ENCODE peak calls at places on chromosomes 5 and 9, in seven cellular contexts. One of them, this sample, is unnamed. For H3K4me1, the result is how much of the 10 kb centered on the place peaks cover.

GRCh38 chr9:81980568-81980967 is 8.0 kb upstream of the SPATA31D1 start:
- DNase-seq in psoas muscle: no peak
- DNase-seq in stomach: no peak
- DNase-seq in transverse colon: no peak
- DNase-seq in left lung: no peak
- DNase-seq in A549: no peak
- DNase-seq in adipocyte: peak
- DNase-seq in this sample: no peak

GRCh38 chr5:14453486-14453885 is 128.1 kb upstream of the OTULINL start:
- DNase-seq in psoas muscle: no peak
- DNase-seq in stomach: no peak
- DNase-seq in transverse colon: no peak
- DNase-seq in left lung: no peak
- DNase-seq in A549: no peak
- DNase-seq in adipocyte: peak
- DNase-seq in this sample: no peak

GRCh38 chr9:116812231-116813028 is 125.3 kb downstream of the TRIM32 start:
- DNase-seq in psoas muscle: no peak
- DNase-seq in stomach: no peak
- DNase-seq in transverse colon: no peak
- DNase-seq in left lung: no peak
- DNase-seq in A549: no peak
- DNase-seq in adipocyte: no peak
- DNase-seq in this sample: no peak

GRCh38 chr5:123875444-123876264 is 363.7 kb downstream of the CSNK1G3 start:
- DNase-seq in psoas muscle: no peak
- DNase-seq in stomach: no peak
- DNase-seq in transverse colon: peak
- DNase-seq in left lung: no peak
- DNase-seq in A549: no peak
- DNase-seq in adipocyte: no peak
- DNase-seq in this sample: no peak

GRCh38 chr9:33988219-33988890 is 60.3 kb downstream of the UBAP2 start:
- DNase-seq in psoas muscle: no peak
- DNase-seq in stomach: no peak
- DNase-seq in transverse colon: no peak
- DNase-seq in left lung: no peak
- DNase-seq in A549: no peak
- DNase-seq in adipocyte: no peak
- DNase-seq in this sample: no peak

GRCh38 chr5:83740741-83741140 is 20.1 kb upstream of the HAPLN1 start:
- DNase-seq in psoas muscle: no peak
- DNase-seq in stomach: no peak
- DNase-seq in transverse colon: no peak
- DNase-seq in left lung: no peak
- DNase-seq in A549: no peak
- DNase-seq in adipocyte: no peak
- DNase-seq in this sample: no peak

GRCh38 chr9:133707065-133707760 is 30.9 kb downstream of the SARDH start:
- DNase-seq in psoas muscle: peak
- DNase-seq in stomach: no peak
- DNase-seq in transverse colon: no peak
- DNase-seq in left lung: peak
- DNase-seq in A549: no peak
- DNase-seq in adipocyte: peak
- DNase-seq in this sample: no peak

GRCh38 chr5:65961644-65962043 is 35.3 kb downstream of the ERBIN start:
- DNase-seq in psoas muscle: no peak
- DNase-seq in stomach: no peak
- DNase-seq in transverse colon: no peak
- DNase-seq in left lung: no peak
- DNase-seq in A549: no peak
- DNase-seq in adipocyte: peak
- DNase-seq in this sample: no peak

GRCh38 chr5:177477701-177478477 is 4.5 kb upstream of the DBN1 start:
- DNase-seq in psoas muscle: no peak
- DNase-seq in stomach: no peak
- DNase-seq in transverse colon: no peak
- DNase-seq in left lung: no peak
- DNase-seq in A549: no peak
- DNase-seq in adipocyte: no peak
- DNase-seq in this sample: no peak

GRCh38 chr9:34659592-34660253 is 2.7 kb downstream of the CCL27 start:
- DNase-seq in psoas muscle: no peak
- DNase-seq in stomach: no peak
- DNase-seq in transverse colon: peak
- DNase-seq in left lung: no peak
- DNase-seq in A549: no peak
- DNase-seq in adipocyte: no peak
- DNase-seq in this sample: no peak

GRCh38 chr9:10396641-10397040 is 216.2 kb downstream of the PTPRD start:
- DNase-seq in psoas muscle: no peak
- DNase-seq in stomach: no peak
- DNase-seq in transverse colon: no peak
- DNase-seq in left lung: no peak
- DNase-seq in A549: no peak
- DNase-seq in adipocyte: no peak
- DNase-seq in this sample: no peak

GRCh38 chr9:136255166-136255538 is 9.5 kb upstream of the QSOX2 start:
- DNase-seq in psoas muscle: peak
- DNase-seq in stomach: no peak
- DNase-seq in transverse colon: no peak
- DNase-seq in left lung: no peak
- DNase-seq in A549: no peak
- DNase-seq in adipocyte: peak
- DNase-seq in this sample: no peak

GRCh38 chr9:72858089-72858912 is 94.6 kb downstream of the ALDH1A1 start:
- DNase-seq in psoas muscle: peak
- DNase-seq in stomach: peak
- DNase-seq in transverse colon: peak
- DNase-seq in left lung: no peak
- DNase-seq in A549: peak
- DNase-seq in adipocyte: peak
- DNase-seq in this sample: no peak

GRCh38 chr5:1498623-1499416 is 24.9 kb downstream of the LPCAT1 start:
- DNase-seq in psoas muscle: no peak
- DNase-seq in stomach: no peak
- DNase-seq in transverse colon: no peak
- DNase-seq in left lung: no peak
- DNase-seq in A549: no peak
- DNase-seq in adipocyte: no peak
- DNase-seq in this sample: no peak

GRCh38 chr9:133396952-133397351 is 20.8 kb downstream of the STKLD1 start:
- DNase-seq in psoas muscle: no peak
- DNase-seq in stomach: no peak
- DNase-seq in transverse colon: no peak
- DNase-seq in left lung: no peak
- DNase-seq in A549: peak
- DNase-seq in adipocyte: no peak
- DNase-seq in this sample: no peak

GRCh38 chr5:37696190-37697021 is 143.4 kb downstream of the GDNF start:
- DNase-seq in psoas muscle: no peak
- DNase-seq in stomach: no peak
- DNase-seq in transverse colon: no peak
- DNase-seq in left lung: no peak
- DNase-seq in A549: no peak
- DNase-seq in adipocyte: peak
- DNase-seq in this sample: no peak

GRCh38 chr5:143456952-143457547 is 53.6 kb upstream of the NR3C1 start:
- DNase-seq in psoas muscle: no peak
- DNase-seq in stomach: no peak
- DNase-seq in transverse colon: no peak
- DNase-seq in left lung: no peak
- DNase-seq in A549: peak
- DNase-seq in adipocyte: peak
- DNase-seq in this sample: no peak

GRCh38 chr5:106843812-106844416 is 826.8 kb downstream of the EFNA5 start:
- DNase-seq in psoas muscle: no peak
- DNase-seq in stomach: no peak
- DNase-seq in transverse colon: no peak
- DNase-seq in left lung: no peak
- DNase-seq in A549: peak
- DNase-seq in adipocyte: no peak
- DNase-seq in this sample: no peak

GRCh38 chr9:95409650-95410426 is 92.3 kb upstream of the FANCC start:
- DNase-seq in psoas muscle: no peak
- DNase-seq in stomach: no peak
- DNase-seq in transverse colon: no peak
- DNase-seq in left lung: no peak
- DNase-seq in A549: no peak
- DNase-seq in adipocyte: peak
- DNase-seq in this sample: no peak

GRCh38 chr9:76365028-76365427 is 29.2 kb downstream of the RFK start:
- DNase-seq in psoas muscle: no peak
- DNase-seq in stomach: no peak
- DNase-seq in transverse colon: no peak
- DNase-seq in left lung: no peak
- DNase-seq in A549: no peak
- DNase-seq in adipocyte: peak
- DNase-seq in this sample: no peak

GRCh38 chr9:81416476-81417298 is 272.7 kb downstream of the TLE1 start:
- DNase-seq in psoas muscle: no peak
- DNase-seq in stomach: no peak
- DNase-seq in transverse colon: no peak
- DNase-seq in left lung: no peak
- DNase-seq in A549: no peak
- DNase-seq in adipocyte: peak
- DNase-seq in this sample: no peak

GRCh38 chr5:59367791-59368394 is 525.6 kb downstream of the PDE4D start:
- DNase-seq in psoas muscle: peak
- DNase-seq in stomach: peak
- DNase-seq in transverse colon: peak
- DNase-seq in left lung: peak
- DNase-seq in A549: no peak
- DNase-seq in adipocyte: peak
- DNase-seq in this sample: peak

GRCh38 chr9:18905883-18906649 is 126.9 kb downstream of the SAXO1 start:
- DNase-seq in psoas muscle: no peak
- DNase-seq in stomach: no peak
- DNase-seq in transverse colon: no peak
- DNase-seq in left lung: no peak
- DNase-seq in A549: no peak
- DNase-seq in adipocyte: no peak
- DNase-seq in this sample: no peak

GRCh38 chr5:164207646-164208045 is 702.2 kb downstream of the MAT2B start:
- DNase-seq in psoas muscle: no peak
- DNase-seq in stomach: no peak
- DNase-seq in transverse colon: no peak
- DNase-seq in left lung: no peak
- DNase-seq in A549: no peak
- DNase-seq in adipocyte: no peak
- DNase-seq in this sample: no peak

GRCh38 chr5:29758986-29759421 is 1434.5 kb upstream of the CDH6 start:
- DNase-seq in psoas muscle: no peak
- DNase-seq in stomach: no peak
- DNase-seq in transverse colon: no peak
- DNase-seq in left lung: no peak
- DNase-seq in A549: no peak
- DNase-seq in adipocyte: no peak
- DNase-seq in this sample: no peak

GRCh38 chr9:93897075-93897970 is 57.8 kb downstream of the BARX1 start:
- DNase-seq in psoas muscle: no peak
- DNase-seq in stomach: peak
- DNase-seq in transverse colon: peak
- DNase-seq in left lung: no peak
- DNase-seq in A549: no peak
- DNase-seq in adipocyte: no peak
- DNase-seq in this sample: no peak

GRCh38 chr5:138503487-138504270 is 38.4 kb downstream of the EGR1 start:
- DNase-seq in psoas muscle: no peak
- DNase-seq in stomach: peak
- DNase-seq in transverse colon: peak
- DNase-seq in left lung: no peak
- DNase-seq in A549: peak
- DNase-seq in adipocyte: peak
- DNase-seq in this sample: no peak

GRCh38 chr5:54526604-54527359 is 9.2 kb downstream of the SNX18 start:
- DNase-seq in psoas muscle: no peak
- DNase-seq in stomach: no peak
- DNase-seq in transverse colon: no peak
- DNase-seq in left lung: peak
- DNase-seq in A549: no peak
- DNase-seq in adipocyte: no peak
- DNase-seq in this sample: no peak
- H3K4me1 ChIP-seq in psoas muscle: half or more
- H3K4me1 ChIP-seq in stomach: half or more
- H3K4me1 ChIP-seq in transverse colon: half or more
- H3K4me1 ChIP-seq in left lung: half or more
- H3K4me1 ChIP-seq in A549: under half
- H3K4me1 ChIP-seq in adipocyte: half or more
- H3K4me1 ChIP-seq in this sample: half or more

GRCh38 chr5:121009058-121009457 is 545.0 kb downstream of the PRR16 start:
- DNase-seq in psoas muscle: no peak
- DNase-seq in stomach: no peak
- DNase-seq in transverse colon: no peak
- DNase-seq in left lung: no peak
- DNase-seq in A549: no peak
- DNase-seq in adipocyte: no peak
- DNase-seq in this sample: no peak

GRCh38 chr5:121008041-121008440 is 543.9 kb downstream of the PRR16 start:
- DNase-seq in psoas muscle: no peak
- DNase-seq in stomach: no peak
- DNase-seq in transverse colon: no peak
- DNase-seq in left lung: no peak
- DNase-seq in A549: no peak
- DNase-seq in adipocyte: no peak
- DNase-seq in this sample: no peak

GRCh38 chr5:121006206-121006605 is 542.1 kb downstream of the PRR16 start:
- DNase-seq in psoas muscle: no peak
- DNase-seq in stomach: no peak
- DNase-seq in transverse colon: no peak
- DNase-seq in left lung: no peak
- DNase-seq in A549: no peak
- DNase-seq in adipocyte: no peak
- DNase-seq in this sample: no peak
- H3K4me1 ChIP-seq in psoas muscle: under half
- H3K4me1 ChIP-seq in stomach: under half
- H3K4me1 ChIP-seq in transverse colon: under half
- H3K4me1 ChIP-seq in left lung: under half
- H3K4me1 ChIP-seq in A549: under half
- H3K4me1 ChIP-seq in adipocyte: under half
- H3K4me1 ChIP-seq in this sample: under half

DNA sequence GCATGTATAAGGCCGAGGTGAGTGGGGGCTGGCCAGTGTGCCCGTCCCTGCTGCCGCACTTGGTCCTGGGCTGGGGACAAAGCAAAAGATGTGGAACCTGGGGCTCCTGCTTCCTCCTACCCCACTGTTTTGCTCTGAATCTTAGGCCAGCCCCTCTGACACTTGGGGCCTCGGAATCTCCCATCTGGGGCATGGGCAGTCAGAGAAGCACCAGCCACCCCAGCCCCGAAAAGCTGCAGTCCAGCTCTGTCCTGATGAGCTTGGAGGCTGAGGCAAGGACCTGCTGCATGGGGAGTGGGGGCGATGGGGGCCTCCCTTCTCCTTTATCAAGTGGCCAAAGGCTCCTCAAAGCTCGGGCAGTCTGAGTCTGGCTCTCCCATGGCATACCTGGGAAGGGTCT is 31.3 kb downstream of the PTPA start:
- DNase-seq in psoas muscle: no peak
- DNase-seq in stomach: no peak
- DNase-seq in transverse colon: no peak
- DNase-seq in left lung: no peak
- DNase-seq in A549: no peak
- DNase-seq in adipocyte: no peak
- DNase-seq in this sample: no peak
- H3K4me1 ChIP-seq in psoas muscle: half or more
- H3K4me1 ChIP-seq in stomach: half or more
- H3K4me1 ChIP-seq in transverse colon: half or more
- H3K4me1 ChIP-seq in left lung: half or more
- H3K4me1 ChIP-seq in A549: half or more
- H3K4me1 ChIP-seq in adipocyte: half or more
- H3K4me1 ChIP-seq in this sample: half or more

GRCh38 chr9:127563579-127563978 is 48.5 kb upstream of the STXBP1 start:
- DNase-seq in psoas muscle: no peak
- DNase-seq in stomach: no peak
- DNase-seq in transverse colon: no peak
- DNase-seq in left lung: no peak
- DNase-seq in A549: no peak
- DNase-seq in adipocyte: no peak
- DNase-seq in this sample: no peak
- H3K4me1 ChIP-seq in psoas muscle: under half
- H3K4me1 ChIP-seq in stomach: half or more
- H3K4me1 ChIP-seq in transverse colon: half or more
- H3K4me1 ChIP-seq in left lung: half or more
- H3K4me1 ChIP-seq in A549: half or more
- H3K4me1 ChIP-seq in adipocyte: under half
- H3K4me1 ChIP-seq in this sample: half or more